ENCODE peak calls at places on chromosomes 6 and 20, in seven cellular contexts. M, F, C, R, E, B and Y are unnamed samples.

GRCh38 chr20:62258499-62259293 is 20.4 kb downstream of the OSBPL2 start:
- DNase-seq in M (peak), F (no peak), C (no peak), R (no peak), E (peak), B (no peak), Y (peak)

GRCh38 chr6:1482381-1483166 is 93.2 kb downstream of the FOXF2 start:
- DNase-seq in M (no peak), F (no peak), C (no peak), R (no peak), E (no peak), B (no peak), Y (no peak)

GRCh38 chr6:94463306-94463705 is 1043.9 kb upstream of the EPHA7 start:
- DNase-seq in M (no peak), F (no peak), C (no peak), R (no peak), E (no peak), B (no peak), Y (no peak)

GRCh38 chr6:32288426-32288825 is 64.6 kb upstream of the NOTCH4 start:
- DNase-seq in M (no peak), F (no peak), C (no peak), R (no peak), E (no peak), B (no peak), Y (no peak)

GRCh38 chr20:12808006-12808567 is 200.7 kb upstream of the SPTLC3 start:
- DNase-seq in M (no peak), F (no peak), C (no peak), R (no peak), E (no peak), B (no peak), Y (no peak)

GRCh38 chr20:50467618-50468373 is 42.4 kb upstream of the PTPN1 start:
- DNase-seq in M (peak), F (no peak), C (peak), R (no peak), E (peak), B (no peak), Y (peak)

GRCh38 chr20:44619294-44619693 is 32.2 kb downstream of the ADA start:
- DNase-seq in M (no peak), F (no peak), C (no peak), R (no peak), E (no peak), B (no peak), Y (no peak)

GRCh38 chr6:156585859-156586258 is 191.3 kb upstream of the ARID1B start:
- DNase-seq in M (no peak), F (no peak), C (no peak), R (no peak), E (no peak), B (no peak), Y (no peak)

GRCh38 chr6:128200789-128201188 is 299.9 kb upstream of the THEMIS start:
- DNase-seq in M (no peak), F (no peak), C (no peak), R (no peak), E (no peak), B (no peak), Y (no peak)

GRCh38 chr6:28105286-28105685 is 19.1 kb upstream of the ZSCAN16 start:
- DNase-seq in M (peak), F (peak), C (no peak), R (no peak), E (no peak), B (no peak), Y (no peak)

GRCh38 chr6:32416031-32416430 is 9.1 kb upstream of the BTNL2 start:
- DNase-seq in M (peak), F (no peak), C (no peak), R (no peak), E (no peak), B (no peak), Y (no peak)

GRCh38 chr20:11443382-11444119 is 474.1 kb upstream of the BTBD3 start:
- DNase-seq in M (no peak), F (no peak), C (no peak), R (no peak), E (no peak), B (no peak), Y (no peak)

GRCh38 chr6:119479860-119480655 is 130.5 kb upstream of the MAN1A1 start:
- DNase-seq in M (peak), F (peak), C (no peak), R (no peak), E (peak), B (no peak), Y (peak)

GRCh38 chr6:21186479-21187055 is 407.0 kb upstream of the SOX4 start:
- DNase-seq in M (peak), F (no peak), C (no peak), R (no peak), E (no peak), B (no peak), Y (no peak)

GRCh38 chr6:89347825-89348224 is 4.7 kb downstream of the UBE2J1 start:
- DNase-seq in M (peak), F (peak), C (no peak), R (no peak), E (peak), B (no peak), Y (no peak)

GRCh38 chr20:32028647-32029372 is 18.6 kb downstream of the CCM2L start:
- DNase-seq in M (peak), F (peak), C (no peak), R (no peak), E (no peak), B (no peak), Y (no peak)

GRCh38 chr6:17475845-17476244 is 82.5 kb downstream of the CAP2 start:
- DNase-seq in M (no peak), F (no peak), C (no peak), R (no peak), E (no peak), B (no peak), Y (no peak)

GRCh38 chr6:85364354-85364753 is 85.5 kb upstream of the NT5E start:
- DNase-seq in M (peak), F (peak), C (no peak), R (no peak), E (no peak), B (no peak), Y (peak)

GRCh38 chr6:44004625-44005506 is 122.4 kb downstream of the MRPL14 start:
- DNase-seq in M (no peak), F (no peak), C (peak), R (no peak), E (peak), B (no peak), Y (no peak)
- H3K27ac ChIP-seq in M (no peak), F (no peak), C (no peak), R (no peak), E (no peak), B (no peak), Y (no peak)

DNA sequence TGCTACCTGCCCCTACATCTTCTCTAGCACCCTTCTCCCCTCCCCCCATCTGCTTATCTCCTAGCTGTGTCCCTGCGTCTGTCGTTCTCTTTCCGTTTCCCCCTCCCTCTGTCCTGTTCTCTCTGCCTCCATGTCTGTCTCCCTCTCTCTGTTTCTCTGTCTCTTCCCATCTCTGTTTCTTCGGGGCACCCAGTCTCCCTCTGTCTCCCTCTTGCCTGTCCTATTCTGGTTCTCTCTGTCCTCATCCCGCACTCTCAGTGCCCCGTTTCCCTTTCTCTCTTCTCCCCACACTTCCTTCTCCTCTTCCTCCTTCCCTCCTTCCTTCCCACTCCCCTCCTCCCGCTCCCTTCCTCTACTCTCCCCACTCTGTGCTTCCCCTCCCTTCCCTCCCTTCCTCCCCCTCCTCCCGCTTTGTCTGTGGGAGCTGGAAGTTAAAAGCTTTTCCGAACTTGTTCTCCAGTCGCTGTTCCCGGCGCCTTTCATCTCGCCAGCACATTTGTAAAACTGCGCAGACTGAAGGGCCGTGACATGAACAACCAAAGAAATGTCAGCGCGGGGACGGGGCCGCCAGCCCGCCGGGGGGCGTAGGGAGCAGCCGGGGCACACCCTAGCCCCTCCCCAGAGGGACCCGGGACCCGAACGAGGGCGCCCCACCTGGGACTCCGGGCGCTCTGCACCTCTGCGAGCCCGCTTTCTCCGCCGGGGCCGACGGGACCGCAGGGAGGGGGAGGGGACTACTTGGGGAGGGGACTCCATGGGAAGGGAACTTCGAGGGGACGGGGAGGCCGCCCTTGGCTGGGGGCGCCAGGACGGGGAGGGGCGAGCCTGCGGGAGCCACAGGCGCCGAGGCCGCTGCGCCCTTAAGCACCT is 4.0 kb upstream of the CDH22 start:
- DNase-seq in M (no peak), F (peak), C (no peak), R (no peak), E (no peak), B (no peak), Y (no peak)
- TF ChIP-seq CTCF in M (no peak), F (peak), C (no peak), R (no peak), E (no peak), B (no peak), Y (no peak)

DNA sequence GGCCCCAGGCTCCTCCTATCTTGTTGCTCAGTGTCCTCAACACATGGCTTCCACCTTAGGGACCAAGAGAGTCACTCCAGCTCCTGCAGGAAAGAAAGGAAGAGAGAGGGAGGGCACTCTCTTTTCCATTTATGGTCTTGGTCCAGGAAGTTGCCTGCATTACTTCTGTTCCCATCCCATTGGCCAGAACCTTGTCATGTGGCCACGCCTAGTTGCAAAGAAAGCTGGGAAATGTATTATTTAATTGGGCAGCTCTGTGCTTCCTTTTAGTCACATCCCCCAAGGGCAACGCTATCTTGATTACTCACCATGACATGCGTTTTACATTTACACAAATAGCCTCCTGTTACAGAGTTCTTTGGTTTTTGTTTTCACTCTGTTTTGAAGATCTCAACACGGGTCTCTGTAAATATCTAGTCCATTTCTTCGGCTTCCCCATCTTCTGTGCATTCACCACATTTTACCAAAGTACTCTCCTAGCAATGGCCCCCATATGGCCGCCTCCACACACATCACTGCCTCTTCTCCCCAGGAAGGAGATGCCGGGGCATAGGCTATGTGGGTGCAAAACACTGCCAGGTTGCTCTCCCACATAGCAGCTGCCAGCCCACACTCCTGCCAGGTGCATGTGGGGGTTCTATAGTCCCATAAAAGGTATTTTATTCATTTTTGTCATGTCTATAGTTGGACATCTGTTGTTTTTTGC is 35.7 kb upstream of the ZMYND8 start:
- DNase-seq in M (peak), F (no peak), C (no peak), R (no peak), E (peak), B (no peak), Y (peak)
- H3K4me3 ChIP-seq in M (no peak), F (no peak), C (no peak), R (no peak), E (no peak), B (no peak), Y (no peak)

GRCh38 chr6:78851156-78851555 is 16.2 kb upstream of the IRAK1BP1 start:
- DNase-seq in M (no peak), F (no peak), C (no peak), R (no peak), E (no peak), B (no peak), Y (no peak)

GRCh38 chr6:78850621-78851020 is 16.7 kb upstream of the IRAK1BP1 start:
- DNase-seq in M (no peak), F (no peak), C (no peak), R (no peak), E (no peak), B (no peak), Y (no peak)

GRCh38 chr6:78844899-78845298 is 22.5 kb upstream of the IRAK1BP1 start:
- DNase-seq in M (no peak), F (no peak), C (no peak), R (no peak), E (no peak), B (no peak), Y (no peak)

GRCh38 chr6:78845567-78845966 is 21.8 kb upstream of the IRAK1BP1 start:
- DNase-seq in M (no peak), F (no peak), C (no peak), R (no peak), E (no peak), B (no peak), Y (no peak)
- H3K27ac ChIP-seq in M (no peak), F (no peak), C (no peak), R (no peak), E (no peak), B (no peak), Y (no peak)

GRCh38 chr20:35621560-35621946 is 5.9 kb downstream of the SPAG4 start:
- DNase-seq in M (no peak), F (no peak), C (no peak), R (no peak), E (no peak), B (peak), Y (no peak)
- TF ChIP-seq CTCF in M (no peak), F (no peak), C (no peak), R (no peak), E (no peak), B (no peak), Y (peak)

DNA sequence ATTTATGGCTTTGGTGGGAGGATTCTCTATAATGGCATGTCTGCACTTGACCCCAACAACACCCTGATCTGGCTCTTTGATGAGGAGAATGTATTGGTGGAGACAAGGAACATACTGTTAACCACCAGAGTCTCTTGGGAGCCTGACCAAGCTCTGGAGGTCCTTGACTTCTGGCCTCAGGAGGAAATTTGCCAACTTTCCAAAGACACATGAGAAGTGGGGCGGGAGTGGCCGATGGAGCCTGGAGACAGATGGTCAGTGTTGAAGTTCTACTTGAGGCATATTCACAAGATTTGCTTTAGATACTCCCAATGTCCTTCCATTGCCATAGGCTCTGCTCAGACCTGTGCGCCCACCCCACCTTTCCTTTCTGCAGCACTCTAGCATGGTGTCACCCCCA is 240.9 kb downstream of the SLC24A3 start:
- DNase-seq in M (no peak), F (no peak), C (no peak), R (no peak), E (no peak), B (peak), Y (no peak)
- H3K4me3 ChIP-seq in M (no peak), F (no peak), C (no peak), R (no peak), E (no peak), B (no peak), Y (no peak)

GRCh38 chr20:1489328-1489727 is 1.9 kb downstream of the SIRPB2 start:
- DNase-seq in M (no peak), F (no peak), C (no peak), R (no peak), E (no peak), B (peak), Y (no peak)

GRCh38 chr20:1491891-1492642 is 847 bp upstream of the SIRPB2 start:
- DNase-seq in M (no peak), F (no peak), C (no peak), R (no peak), E (no peak), B (peak), Y (no peak)

GRCh38 chr20:1489764-1490436 is 1.3 kb downstream of the SIRPB2 start:
- DNase-seq in M (no peak), F (no peak), C (no peak), R (no peak), E (peak), B (peak), Y (no peak)

GRCh38 chr20:1490643-1491042 is 577 bp downstream of the SIRPB2 start:
- DNase-seq in M (no peak), F (no peak), C (no peak), R (no peak), E (no peak), B (peak), Y (no peak)

DNA sequence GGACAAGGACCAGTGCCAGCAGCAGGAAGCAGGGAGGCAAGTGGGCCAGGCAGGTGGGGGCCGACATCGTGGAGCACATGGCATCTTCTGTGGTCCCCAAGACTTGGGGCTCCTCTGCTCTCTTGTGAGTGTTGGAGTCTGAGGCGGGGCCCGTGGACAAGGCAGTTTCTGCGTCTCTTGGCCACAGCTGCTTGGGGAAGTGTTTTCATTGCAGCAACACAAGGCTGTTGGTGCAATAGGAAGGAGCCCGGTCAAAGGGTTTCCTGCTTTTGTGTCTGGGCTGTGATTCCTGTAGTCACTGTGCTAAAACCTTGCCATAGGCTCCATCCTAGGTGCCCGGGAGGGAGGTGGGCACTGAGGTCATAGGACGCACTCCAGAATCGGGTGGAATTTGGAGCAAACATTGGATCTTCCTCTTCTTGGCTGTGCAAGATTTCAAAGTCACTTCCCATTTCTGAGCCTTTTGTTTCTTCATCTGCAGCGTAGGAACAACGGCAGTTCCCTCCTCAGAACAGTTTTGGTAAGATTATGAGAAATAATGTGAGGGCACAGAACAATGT is at the start of gene SIRPB2:
- DNase-seq in M (no peak), F (no peak), C (no peak), R (no peak), E (peak), B (peak), Y (no peak)
- H3K27ac ChIP-seq in M (no peak), F (no peak), C (no peak), R (no peak), E (peak), B (peak), Y (no peak)